ENCODE peak calls at places on chromosomes 16 and 17, in seven cellular contexts. D is SK-N-SH, Y is HepG2, O is H1, M is GM12891, Z is GM12878, L is K562. W is an unnamed sample.

GRCh38 chr16:46757339-46758050 is 9.4 kb upstream of the MYLK3 start:
- DNase-seq in M (no peak), D (peak; percentile 92), L (peak; percentile 57), Z (no peak), O (no peak), Y (no peak), W (no peak)

GRCh38 chr17:1294157-1294717 is 14.8 kb downstream of the TRARG1 start:
- DNase-seq in D (no peak), M (no peak), Z (no peak), L (no peak), O (no peak), Y (no peak), W (no peak)

GRCh38 chr17:29617481-29618271 is 5.0 kb downstream of the CORO6 start:
- DNase-seq in Z (peak; percentile 36), D (no peak), M (peak; percentile 77), O (peak; percentile 92), Y (peak; percentile 52), L (peak; percentile 91), W (peak; percentile 82)

GRCh38 chr16:71855937-71856662 is 10.3 kb downstream of the ATXN1L start:
- DNase-seq in D (no peak), L (no peak), M (no peak), Z (no peak), O (no peak), Y (no peak), W (no peak)

GRCh38 chr16:77868478-77868877 is 80.1 kb downstream of the VAT1L start:
- DNase-seq in D (no peak), L (no peak), Y (no peak), M (no peak), Z (peak; percentile 8), O (no peak), W (peak; percentile 17)

GRCh38 chr17:81395600-81396277 is 482 bp downstream of the BAHCC1 start:
- DNase-seq in M (no peak), L (no peak), O (no peak), Y (no peak), D (no peak), Z (no peak), W (no peak)

GRCh38 chr17:72219136-72219823 is 98.5 kb downstream of the SOX9 start:
- DNase-seq in Z (no peak), M (no peak), D (peak; percentile 67), O (peak; percentile 61), Y (no peak), L (no peak), W (no peak)

GRCh38 chr16:7405166-7405565 is 72.5 kb downstream of the RBFOX1 start:
- DNase-seq in O (peak; percentile 49), M (no peak), L (peak; percentile 15), Y (peak; percentile 46), Z (no peak), D (peak; percentile 46), W (no peak)

GRCh38 chr17:38562215-38562569 is 43.6 kb downstream of the SRCIN1 start:
- DNase-seq in L (no peak), Z (no peak), O (no peak), D (no peak), M (no peak), Y (no peak), W (no peak)

GRCh38 chr17:50213026-50214015 is 11.9 kb upstream of the COL1A1 start:
- DNase-seq in D (peak; percentile 56), L (peak; percentile 47), O (no peak), M (peak; percentile 62), Z (peak; percentile 43), Y (peak; percentile 73), W (no peak)

GRCh38 chr16:57801098-57801855 is 1.0 kb downstream of the KIFC3 start:
- DNase-seq in Y (no peak), M (no peak), L (peak; percentile 40), D (peak; percentile 58), O (no peak), Z (no peak), W (no peak)

GRCh38 chr17:77451894-77452852 is 311.4 kb downstream of the SEC14L1 start:
- DNase-seq in Y (peak; percentile 75), M (no peak), Z (no peak), O (peak; percentile 69), D (peak; percentile 93), L (peak; percentile 57), W (no peak)

GRCh38 chr16:14263769-14264168 is 192.7 kb downstream of the MRTFB start:
- DNase-seq in M (no peak), D (no peak), L (no peak), Y (no peak), Z (no peak), O (no peak), W (no peak)

GRCh38 chr17:42050360-42051012 is at the start of gene C17orf113:
- DNase-seq in O (peak; percentile 76), Y (peak; percentile 51), L (peak; percentile 75), Z (no peak), D (peak; percentile 94), M (peak; percentile 71), W (peak; percentile 74)

GRCh38 chr16:9775994-9776393 is 406.2 kb downstream of the GRIN2A start:
- DNase-seq in D (no peak), O (no peak), Z (no peak), Y (no peak), L (no peak), M (no peak), W (no peak)

GRCh38 chr17:42784361-42784760 is 4.0 kb downstream of the WNK4 start:
- DNase-seq in Z (no peak), D (no peak), Y (no peak), M (no peak), O (no peak), L (no peak), W (no peak)

GRCh38 chr16:6956511-6956910 is 376.1 kb upstream of the RBFOX1 start:
- DNase-seq in Y (no peak), D (no peak), M (no peak), O (no peak), Z (no peak), L (no peak), W (no peak)

GRCh38 chr16:90019543-90020259 is 445 bp upstream of the DBNDD1 start:
- DNase-seq in M (peak; percentile 63), Y (peak; percentile 67), O (peak; percentile 85), D (peak; percentile 94), Z (no peak), L (peak; percentile 71), W (no peak)

GRCh38 chr16:81261049-81261648 is 22.7 kb downstream of the BCO1 start:
- DNase-seq in M (no peak), D (peak; percentile 36), Z (no peak), L (peak; percentile 52), O (peak; percentile 60), Y (peak; percentile 36), W (peak; percentile 23)

GRCh38 chr17:1004769-1005295 is 7.9 kb downstream of the TIMM22 start:
- DNase-seq in L (peak; percentile 25), D (peak; percentile 19), Z (no peak), M (no peak), O (no peak), Y (no peak), W (no peak)

GRCh38 chr17:39744836-39745215 is 7.1 kb downstream of the GRB7 start:
- DNase-seq in M (no peak), L (no peak), Z (no peak), O (no peak), D (no peak), Y (no peak), W (no peak)

GRCh38 chr17:61984826-61985225 is 57.0 kb upstream of the INTS2 start:
- DNase-seq in L (no peak), Y (no peak), D (no peak), O (no peak), Z (no peak), M (no peak), W (no peak)

GRCh38 chr17:2247005-2247404 is 56.6 kb downstream of the SMG6 start:
- DNase-seq in O (no peak), D (no peak), Y (no peak), Z (no peak), M (no peak), L (no peak), W (no peak)

GRCh38 chr17:71071837-71072236 is 902.5 kb downstream of the KCNJ2 start:
- DNase-seq in M (no peak), O (no peak), L (no peak), Y (peak; percentile 11), Z (no peak), D (peak; percentile 5), W (no peak)

GRCh38 chr17:1241904-1242303 is 28.3 kb upstream of the BHLHA9 start:
- DNase-seq in O (no peak), M (no peak), Z (no peak), D (peak; percentile 68), L (no peak), Y (no peak), W (no peak)

GRCh38 chr17:66855204-66855603 is 20.3 kb downstream of the CACNG5 start:
- DNase-seq in M (no peak), Y (no peak), D (no peak), O (peak; percentile 98), L (peak; percentile 62), Z (no peak), W (no peak)

GRCh38 chr17:42698736-42699414 is 16.5 kb downstream of the CNTNAP1 start:
- DNase-seq in L (peak; percentile 97), D (peak; percentile 32), O (no peak), M (peak; percentile 8), Y (no peak), Z (no peak), W (no peak)

GRCh38 chr17:52036416-52036815 is 122.1 kb downstream of the CA10 start:
- DNase-seq in O (no peak), Z (no peak), L (no peak), Y (no peak), M (no peak), D (no peak), W (no peak)

GRCh38 chr17:70609566-70609965 is 440.2 kb downstream of the KCNJ2 start:
- DNase-seq in M (no peak), D (no peak), L (no peak), Y (no peak), Z (no peak), O (no peak), W (no peak)

GRCh38 chr16:14244344-14245010 is 173.4 kb downstream of the MRTFB start:
- DNase-seq in Z (no peak), L (no peak), D (no peak), Y (no peak), M (no peak), O (no peak), W (no peak)

GRCh38 chr16:52611817-52612673 is 65.1 kb upstream of the TOX3 start:
- DNase-seq in M (no peak), O (no peak), Z (no peak), L (no peak), Y (peak; percentile 99), D (no peak), W (no peak)
- TF ChIP-seq TAF1 in M (no peak), O (no peak), Z (no peak), L (no peak), Y (peak; percentile 60), D (no peak), W (no peak)

GRCh38 chr16:86222965-86223551 is 287.3 kb upstream of the FOXF1 start:
- DNase-seq in Y (no peak), O (no peak), Z (no peak), L (no peak), D (no peak), M (no peak), W (no peak)
- TF ChIP-seq POLR2AphosphoS5 in Y (no peak), O (no peak), Z (no peak), L (no peak), D (no peak), M (no peak), W (no peak)

GRCh38 chr17:79479876-79480275 is 131.0 kb downstream of the RBFOX3 start:
- DNase-seq in D (no peak), O (no peak), Z (no peak), Y (no peak), L (no peak), M (no peak), W (no peak)
- TF ChIP-seq TAF1 in D (no peak), O (no peak), Z (no peak), Y (no peak), L (no peak), M (no peak), W (no peak)

GRCh38 chr16:52618753-52619497 is 72.0 kb upstream of the TOX3 start:
- DNase-seq in Y (no peak), L (no peak), D (no peak), Z (no peak), O (no peak), M (no peak), W (no peak)
- TF ChIP-seq POLR2AphosphoS5 in Y (no peak), L (no peak), D (no peak), Z (no peak), O (no peak), M (no peak), W (no peak)

W was measured in GM12892.